ENCODE peak calls at places on chromosomes 3 and 15, in five cellular contexts. L, S, R, M and A are unnamed samples.

GRCh38 chr3:192496951-192497350 is 230.4 kb downstream of the FGF12 start:
- DNase-seq in L (no peak), S (no peak), R (no peak), M (no peak), A (no peak)

GRCh38 chr3:113948015-113948917 is 453 bp downstream of the ZDHHC23 start:
- DNase-seq in L (no peak), S (no peak), R (no peak), M (no peak), A (no peak)

GRCh38 chr3:149277338-149277813 is 55.7 kb upstream of the CP start:
- DNase-seq in L (no peak), S (no peak), R (no peak), M (no peak), A (peak)

GRCh38 chr15:53272116-53272515 is 482.0 kb upstream of the ONECUT1 start:
- DNase-seq in L (no peak), S (no peak), R (no peak), M (no peak), A (no peak)

GRCh38 chr3:4656059-4656458 is 162.9 kb downstream of the ITPR1 start:
- DNase-seq in L (peak), S (no peak), R (peak), M (peak), A (peak)

GRCh38 chr15:44381223-44381622 is 46.2 kb upstream of the CTDSPL2 start:
- DNase-seq in L (no peak), S (no peak), R (no peak), M (no peak), A (no peak)

GRCh38 chr3:5197470-5198312 is 10.2 kb downstream of the EDEM1 start:
- DNase-seq in L (no peak), S (no peak), R (no peak), M (no peak), A (no peak)

GRCh38 chr3:69354948-69355347 is 30.9 kb downstream of the FRMD4B start:
- DNase-seq in L (no peak), S (no peak), R (no peak), M (no peak), A (no peak)

GRCh38 chr3:30198162-30198561 is 408.2 kb upstream of the TGFBR2 start:
- DNase-seq in L (no peak), S (no peak), R (no peak), M (no peak), A (no peak)

GRCh38 chr3:28835751-28836150 is 445.1 kb upstream of the RBMS3 start:
- DNase-seq in L (no peak), S (no peak), R (no peak), M (peak), A (no peak)

GRCh38 chr3:45781841-45782240 is 14.5 kb downstream of the SLC6A20 start:
- DNase-seq in L (no peak), S (no peak), R (no peak), M (no peak), A (no peak)

GRCh38 chr3:178480795-178481194 is 55.4 kb upstream of the KCNMB2 start:
- DNase-seq in L (no peak), S (no peak), R (no peak), M (no peak), A (no peak)

DNA sequence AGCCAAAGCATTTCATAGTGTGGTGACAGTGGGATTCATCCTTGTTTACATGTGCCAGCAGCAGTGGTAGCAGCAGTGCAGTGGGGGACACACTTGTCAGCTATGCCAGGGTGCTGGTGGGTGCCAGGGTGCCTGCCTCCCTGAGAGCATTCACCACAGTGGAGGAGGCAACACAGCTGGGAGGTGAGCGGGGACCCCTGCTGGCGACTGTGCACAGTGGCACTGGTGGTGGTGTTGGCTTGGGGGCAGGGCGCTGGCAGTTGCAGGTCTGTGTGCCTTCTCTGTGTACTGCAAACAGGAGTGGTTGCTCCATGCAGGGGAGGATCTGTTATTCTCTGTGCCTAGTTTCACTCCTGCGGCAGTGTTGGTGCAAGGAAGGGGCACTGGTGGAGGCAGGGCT is 41.2 kb downstream of the CEP63 start:
- DNase-seq in L (no peak), S (no peak), R (no peak), M (no peak), A (no peak)
- TF ChIP-seq CTCF in L (no peak), S (no peak), R (no peak), M (no peak), A (peak)

GRCh38 chr3:44529927-44530326 is 25.1 kb upstream of the ZKSCAN7 start:
- DNase-seq in L (no peak), S (no peak), R (no peak), M (no peak), A (no peak)
- TF ChIP-seq CTCF in L (no peak), S (no peak), R (no peak), M (no peak), A (peak)

DNA sequence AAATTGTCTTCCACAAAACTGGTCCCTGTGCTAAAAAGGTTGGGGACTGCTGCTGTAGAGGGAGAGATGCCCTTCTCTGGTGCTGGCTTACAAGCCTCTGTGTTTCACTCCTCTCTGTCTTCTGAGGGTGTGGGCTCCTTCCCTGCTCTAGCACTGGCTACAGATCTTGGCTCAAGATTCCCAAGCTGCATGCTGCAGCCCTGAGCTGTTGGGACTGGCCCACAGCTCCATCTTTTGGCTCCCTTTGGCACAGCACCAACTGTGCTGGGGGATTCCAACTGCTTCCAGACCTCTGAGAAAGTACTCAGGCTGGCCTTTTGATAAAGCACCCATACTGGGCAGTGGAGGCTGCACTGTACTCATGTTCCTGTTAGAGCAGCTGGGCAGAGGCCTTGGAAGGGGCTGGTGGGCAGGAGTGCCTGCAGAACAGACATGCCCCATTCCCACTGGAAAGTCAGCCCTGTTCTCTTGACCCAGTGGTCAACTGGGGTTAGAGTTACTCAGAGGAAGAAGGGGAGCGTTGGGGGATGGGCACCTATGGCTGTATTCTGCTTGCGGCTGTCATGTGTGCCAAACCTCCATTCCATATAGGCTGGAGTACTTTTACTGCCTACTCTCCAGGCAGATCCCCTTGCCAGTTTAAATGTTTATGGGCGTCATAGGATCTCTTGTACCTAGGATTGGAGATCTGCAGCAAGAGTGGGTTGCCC is 55.7 kb downstream of the GALK2 start:
- DNase-seq in L (no peak), S (no peak), R (no peak), M (no peak), A (no peak)
- TF ChIP-seq CTCF in L (no peak), S (no peak), R (no peak), M (no peak), A (peak)

GRCh38 chr3:48561045-48561736 is 2.4 kb downstream of the UCN2 start:
- DNase-seq in L (no peak), S (no peak), R (peak), M (no peak), A (no peak)

GRCh38 chr3:48556796-48557626 is at the start of gene PFKFB4:
- DNase-seq in L (peak), S (peak), R (peak), M (peak), A (peak)

GRCh38 chr3:48555949-48556795 is 431 bp downstream of the PFKFB4 start:
- DNase-seq in L (peak), S (no peak), R (no peak), M (no peak), A (no peak)

GRCh38 chr3:48560648-48561018 is 2.9 kb downstream of the UCN2 start:
- DNase-seq in L (no peak), S (no peak), R (peak), M (no peak), A (no peak)

DNA sequence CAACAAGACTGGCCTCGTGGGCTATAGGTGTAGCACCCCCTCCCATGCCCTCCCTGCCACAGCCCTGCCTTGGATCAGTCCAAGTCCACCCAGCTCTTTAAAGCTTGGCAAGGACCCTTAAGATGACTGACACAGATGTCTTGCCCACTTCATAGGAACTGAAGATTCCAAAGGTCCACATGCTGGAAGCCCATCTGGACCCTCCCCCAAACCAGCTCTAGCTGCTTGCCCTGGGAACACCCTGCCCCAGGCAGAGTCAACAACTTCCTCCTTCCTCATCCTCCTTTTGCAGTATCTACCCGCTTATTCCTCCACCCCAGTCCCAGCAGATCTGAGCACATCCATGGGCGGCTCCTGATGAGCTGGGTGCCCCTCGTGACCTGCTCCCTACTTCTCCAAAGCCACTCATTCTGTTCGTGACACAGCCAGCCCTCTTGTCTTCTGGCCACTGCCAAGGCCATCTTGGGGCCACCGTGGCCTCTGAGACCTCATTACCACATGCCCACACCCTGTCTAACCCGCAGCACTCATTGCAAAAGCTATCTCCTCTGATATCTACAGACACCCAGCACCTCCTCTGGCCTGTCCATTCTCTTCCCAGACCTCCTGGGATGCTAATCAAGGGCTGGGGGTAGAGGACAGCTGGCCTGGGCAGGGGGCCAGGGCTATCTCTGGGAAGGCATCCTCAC is 2.0 kb upstream of the PFKFB4 start:
- DNase-seq in L (peak), S (no peak), R (peak), M (no peak), A (no peak)
- TF ChIP-seq CTCF in L (no peak), S (no peak), R (no peak), M (no peak), A (no peak)

GRCh38 chr15:70461992-70462391 is 301.4 kb downstream of the UACA start:
- DNase-seq in L (no peak), S (no peak), R (no peak), M (no peak), A (no peak)
- TF ChIP-seq CTCF in L (no peak), S (no peak), R (no peak), M (no peak), A (no peak)

DNA sequence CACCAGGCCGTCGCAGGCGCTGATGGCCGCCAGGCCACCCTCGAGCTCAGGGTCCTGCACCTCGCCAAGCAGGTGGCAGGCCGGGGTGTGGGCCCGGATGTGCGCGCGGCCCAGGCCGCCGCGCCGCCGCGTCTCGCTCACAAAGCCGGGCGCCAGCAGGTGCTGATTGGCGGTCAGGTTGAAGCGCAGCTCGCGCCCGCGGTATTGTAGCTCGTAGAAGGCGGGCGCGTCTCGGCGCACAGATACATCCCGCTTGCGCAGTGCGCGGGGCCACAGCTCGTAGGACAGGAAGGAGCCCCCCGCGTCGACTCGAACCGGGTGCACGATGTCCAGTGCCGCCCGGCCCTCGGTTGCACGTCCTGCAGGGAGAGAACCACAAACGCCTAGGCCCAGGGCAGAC is 11.1 kb downstream of the ADAMTS7 start:
- DNase-seq in L (no peak), S (no peak), R (no peak), M (no peak), A (no peak)
- TF ChIP-seq CTCF in L (no peak), S (no peak), R (no peak), M (no peak), A (no peak)

GRCh38 chr3:163138258-163138657 is 1641.7 kb downstream of the OTOL1 start:
- DNase-seq in L (no peak), S (no peak), R (no peak), M (no peak), A (no peak)
- TF ChIP-seq CTCF in L (no peak), S (no peak), R (no peak), M (no peak), A (no peak)

GRCh38 chr3:159560214-159561004 is 428.2 kb upstream of the IL12A start:
- DNase-seq in L (no peak), S (no peak), R (no peak), M (no peak), A (no peak)
- TF ChIP-seq CTCF in L (no peak), S (no peak), R (no peak), M (no peak), A (no peak)